ENCODE peak calls at places on chromosomes 13 and 19, in nine cellular contexts. V is lower leg skin, J is brain microvascular endothelial cell, Y is ascending aorta, B is left lung, X is AG10803, I is stomach, P is adipocyte, E is astrocyte. H is an unnamed sample.

GRCh38 chr19:6865849-6866248 is 21.5 kb upstream of the ADGRE1 start:
- DNase-seq in B (no peak), P (no peak), E (no peak), X (no peak), I (no peak), Y (no peak), V (no peak), J (no peak), H (no peak)

GRCh38 chr19:49680473-49681351 is 3.6 kb downstream of the PRMT1 start:
- DNase-seq in X (peak; percentile 77), E (peak; percentile 27), Y (peak; percentile 93), J (peak; percentile 79), V (peak; percentile 81), P (peak; percentile 92), I (peak; percentile 93), B (peak; percentile 89), H (peak; percentile 85)

GRCh38 chr19:11195169-11195568 is 2.2 kb downstream of the KANK2 start:
- DNase-seq in B (no peak), I (no peak), J (no peak), Y (no peak), X (no peak), V (no peak), E (no peak), P (peak; percentile 54), H (no peak)

GRCh38 chr13:69857188-69857821 is 250.3 kb upstream of the ATXN8OS start:
- DNase-seq in P (peak; percentile 53), Y (no peak), E (peak; percentile 7), I (no peak), X (peak; percentile 9), J (no peak), B (no peak), V (no peak), H (no peak)

GRCh38 chr13:66508153-66508909 is 721.8 kb downstream of the PCDH9 start:
- DNase-seq in B (no peak), J (no peak), V (no peak), X (no peak), I (no peak), E (peak; percentile 75), P (peak; percentile 25), Y (no peak), H (no peak)

GRCh38 chr13:44373601-44374347 is at the start of gene SERP2:
- DNase-seq in X (peak; percentile 11), B (no peak), J (no peak), P (peak; percentile 21), E (peak; percentile 17), V (no peak), I (no peak), Y (no peak), H (no peak)

GRCh38 chr19:47723573-47723923 is 10.3 kb downstream of the EHD2 start:
- DNase-seq in V (peak; percentile 59), Y (peak; percentile 88), B (peak; percentile 89), I (peak; percentile 51), X (peak; percentile 93), P (peak; percentile 87), E (peak; percentile 92), J (peak; percentile 88), H (peak; percentile 91)

GRCh38 chr19:38298841-38299680 is 5.0 kb upstream of the C19orf33 start:
- DNase-seq in I (no peak), P (peak; percentile 44), J (no peak), B (no peak), Y (no peak), V (no peak), X (no peak), E (no peak), H (peak; percentile 90)

GRCh38 chr19:50434525-50434924 is 1.8 kb downstream of the MYBPC2 start:
- DNase-seq in J (no peak), B (no peak), Y (no peak), X (no peak), V (no peak), I (no peak), P (no peak), E (no peak), H (no peak)

GRCh38 chr19:10237702-10238101 is 6.6 kb upstream of the S1PR2 start:
- DNase-seq in V (no peak), X (no peak), I (no peak), J (no peak), B (no peak), E (no peak), P (no peak), Y (no peak), H (peak; percentile 74)

GRCh38 chr13:80132741-80133601 is 208.0 kb downstream of the SPRY2 start:
- DNase-seq in J (peak; percentile 76), E (peak; percentile 71), V (peak; percentile 44), Y (peak; percentile 86), B (peak; percentile 43), I (peak; percentile 54), P (peak; percentile 55), X (peak; percentile 38), H (no peak)

GRCh38 chr13:113765241-113765910 is 6.3 kb downstream of the TMEM255B start:
- DNase-seq in X (peak; percentile 30), B (no peak), V (no peak), Y (no peak), P (peak; percentile 31), I (no peak), J (no peak), E (no peak), H (no peak)

DNA sequence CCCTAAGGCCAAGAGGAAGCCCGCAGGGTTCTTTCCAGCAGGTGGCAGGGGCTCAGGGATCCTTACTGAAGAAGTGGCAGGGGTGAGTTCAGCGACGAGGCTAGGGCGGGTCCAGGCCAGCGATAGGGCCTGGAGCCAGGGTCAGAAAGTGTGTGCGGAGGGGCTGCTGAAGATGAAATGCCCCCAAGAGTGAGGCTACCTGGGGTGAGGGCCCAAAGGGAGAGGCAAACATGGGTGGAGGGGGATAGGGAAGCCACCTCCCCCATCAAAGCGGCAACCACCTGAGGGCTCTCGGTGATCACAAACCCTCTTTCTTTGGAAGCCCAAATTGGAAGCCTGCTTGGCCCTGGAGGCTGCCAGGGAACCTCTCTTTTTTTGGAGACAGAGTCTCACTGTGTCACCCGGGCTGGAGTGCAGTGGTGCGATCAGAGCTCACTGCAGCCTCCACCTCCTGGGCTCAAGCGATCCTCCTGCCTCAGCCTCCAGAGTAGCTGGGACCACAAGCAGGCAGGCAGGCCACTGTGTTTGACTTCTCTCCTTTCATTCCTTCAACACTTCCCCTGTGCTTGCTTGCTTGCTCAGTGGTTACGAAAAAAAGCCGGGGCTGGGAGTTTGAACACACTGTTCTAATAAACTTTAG is 1.2 kb upstream of the ATP8B3 start:
- DNase-seq in J (no peak), V (no peak), I (no peak), X (no peak), E (no peak), Y (no peak), B (no peak), P (no peak), H (no peak)
- H3K4me3 ChIP-seq in J (peak overlapping the region; percentile 59), V (peak overlapping the region; percentile 27), I (peak overlapping the region; percentile 63), X (peak overlapping the region; percentile 72), E (peak overlapping the region; percentile 66), Y (peak overlapping the region; percentile 59), B (peak overlapping the region; percentile 38), P (peak overlapping the region; percentile 80), H (peak overlapping the region; percentile 44)

DNA sequence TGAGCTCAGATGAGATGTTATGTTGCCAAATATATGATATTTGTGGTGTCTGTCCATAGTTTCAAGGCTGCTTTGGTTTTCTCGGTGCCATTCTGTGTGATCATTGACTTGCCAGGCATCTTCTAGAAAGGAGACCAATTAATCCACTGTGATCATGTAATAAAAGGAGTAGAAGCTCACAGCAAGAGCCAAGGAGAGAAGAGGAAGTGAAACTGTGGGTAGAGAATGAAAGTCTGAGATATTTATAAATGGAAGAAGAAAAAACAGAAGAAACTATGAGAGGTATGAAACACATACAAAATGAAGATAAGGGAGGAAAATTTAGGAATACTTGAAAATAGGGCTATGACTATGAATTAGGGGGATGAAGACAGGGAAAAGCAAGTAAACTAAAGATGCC is 11.1 kb upstream of the ZNF613 start:
- DNase-seq in E (no peak), X (no peak), Y (no peak), I (no peak), V (no peak), B (no peak), J (no peak), P (no peak), H (no peak)
- H3K4me3 ChIP-seq in E (no peak overlapping the region), X (no peak overlapping the region), Y (no peak overlapping the region), I (no peak overlapping the region), V (no peak overlapping the region), B (no peak overlapping the region), J (no peak overlapping the region), P (peak overlapping the region; percentile 9), H (no peak overlapping the region)

GRCh38 chr13:33279898-33280549 is 5.5 kb downstream of the STARD13 start:
- DNase-seq in P (peak; percentile 87), B (no peak), J (peak; percentile 71), Y (peak; percentile 70), E (peak; percentile 80), I (no peak), X (peak; percentile 76), V (peak; percentile 63), H (peak; percentile 86)

GRCh38 chr13:33281951-33282595 is 3.5 kb downstream of the STARD13 start:
- DNase-seq in Y (no peak), B (no peak), I (no peak), J (peak; percentile 58), E (peak; percentile 86), V (no peak), P (peak; percentile 48), X (peak; percentile 62), H (no peak)

GRCh38 chr13:33280923-33281322 is 4.6 kb downstream of the STARD13 start:
- DNase-seq in I (no peak), Y (no peak), B (no peak), V (no peak), J (no peak), P (peak; percentile 39), E (no peak), X (no peak), H (no peak)

GRCh38 chr13:33279414-33279813 is 6.1 kb downstream of the STARD13 start:
- DNase-seq in B (no peak), J (no peak), P (peak; percentile 72), X (no peak), E (no peak), I (no peak), Y (no peak), V (no peak), H (peak; percentile 63)

DNA sequence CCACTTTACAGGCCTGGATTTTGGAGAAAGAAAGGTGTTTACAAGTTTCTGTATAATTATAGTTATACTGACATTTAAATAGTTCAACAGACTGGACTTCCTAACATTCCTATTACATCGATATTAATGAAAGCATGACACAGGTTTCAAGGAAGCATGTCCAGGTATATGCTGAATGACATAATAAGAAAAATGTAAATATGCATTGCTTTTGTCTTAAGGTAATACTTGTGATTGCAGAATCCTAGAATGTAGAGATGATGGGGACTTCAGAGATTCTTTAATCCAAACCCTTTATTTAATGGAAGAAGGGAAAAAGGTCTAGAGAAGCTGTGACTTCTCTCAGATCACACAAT is 5.0 kb downstream of the STARD13 start:
- DNase-seq in B (no peak), V (no peak), I (no peak), P (no peak), E (no peak), X (no peak), J (no peak), Y (no peak), H (no peak)
- H3K4me3 ChIP-seq in B (no peak overlapping the region), V (no peak overlapping the region), I (no peak overlapping the region), P (peak overlapping the region; percentile 26), E (peak overlapping the region; percentile 8), X (no peak overlapping the region), J (no peak overlapping the region), Y (no peak overlapping the region), H (no peak overlapping the region)

DNA sequence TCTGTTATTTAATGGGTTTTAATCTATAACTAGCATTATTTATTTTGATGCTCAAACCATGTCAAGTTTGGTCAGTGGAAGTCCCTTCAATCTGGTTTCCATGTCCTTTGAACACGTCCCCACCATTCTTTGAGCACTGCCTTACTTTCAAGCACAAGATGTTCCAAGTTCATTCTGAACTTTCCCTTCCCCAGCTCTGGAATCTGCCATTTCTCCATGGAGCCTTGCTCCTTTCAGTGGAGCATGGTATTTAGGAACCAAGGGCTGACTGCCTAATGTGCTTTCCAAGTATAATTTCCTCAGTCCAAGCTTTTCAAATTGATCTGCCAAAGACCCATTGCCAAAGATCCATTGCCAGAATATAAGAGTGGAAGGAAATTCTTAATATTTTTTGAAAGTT is 1.1 kb upstream of the ZNF546 start:
- DNase-seq in Y (no peak), E (no peak), I (no peak), V (no peak), B (no peak), X (no peak), J (no peak), P (no peak), H (no peak)
- H3K4me3 ChIP-seq in Y (peak overlapping the region; percentile 72), E (peak overlapping the region; percentile 78), I (peak overlapping the region; percentile 65), V (no peak overlapping the region), B (peak overlapping the region; percentile 69), X (peak overlapping the region; percentile 92), J (peak overlapping the region; percentile 90), P (peak overlapping the region; percentile 95), H (peak overlapping the region; percentile 73)

H was measured in MG63.